ENCODE peak calls at places on chromosomes 5 and 9, in six cellular contexts. M is hepatocyte, I is lower leg skin, R is adrenal gland, H is right lobe of liver, L is psoas muscle. C is an unnamed sample.

GRCh38 chr5:96572864-96573512 is 89.2 kb upstream of the CAST start:
- DNase-seq in M (no peak), L (no peak), R (no peak), H (no peak), I (no peak), C (peak)

GRCh38 chr9:69637193-69637592 is 35.0 kb downstream of the APBA1 start:
- DNase-seq in M (no peak), H (no peak), L (no peak), I (no peak), R (no peak), C (no peak)

GRCh38 chr5:149210229-149210628 is 61.4 kb upstream of the AFAP1L1 start:
- DNase-seq in M (no peak), I (no peak), H (no peak), L (no peak), R (no peak), C (peak)

GRCh38 chr5:55151923-55152842 is 7.8 kb upstream of the GPX8 start:
- DNase-seq in M (no peak), H (no peak), L (no peak), R (no peak), I (peak), C (peak)

GRCh38 chr9:35746583-35746982 is 2.4 kb downstream of the GBA2 start:
- DNase-seq in I (no peak), M (peak), R (no peak), L (no peak), H (no peak), C (no peak)

GRCh38 chr9:7489018-7489417 is 310.6 kb downstream of the DMAC1 start:
- DNase-seq in I (no peak), H (peak), L (peak), M (no peak), R (no peak), C (no peak)

GRCh38 chr5:160929343-160929742 is 77.3 kb upstream of the ATP10B start:
- DNase-seq in R (no peak), M (no peak), L (no peak), H (no peak), I (no peak), C (no peak)

GRCh38 chr5:67495072-67495471 is 298.5 kb upstream of the CD180 start:
- DNase-seq in M (no peak), L (no peak), R (no peak), I (no peak), H (no peak), C (no peak)

GRCh38 chr5:20570486-20570885 is 582.5 kb upstream of the CDH18 start:
- DNase-seq in H (no peak), I (no peak), R (no peak), M (no peak), L (no peak), C (peak)

GRCh38 chr9:121776739-121777637 is 125.6 kb downstream of the DAB2IP start:
- DNase-seq in M (no peak), I (no peak), R (no peak), H (no peak), L (no peak), C (no peak)

GRCh38 chr9:75893096-75893495 is 2.6 kb downstream of the PCSK5 start:
- DNase-seq in R (no peak), M (no peak), H (no peak), I (no peak), L (no peak), C (no peak)
- H3K4me3 ChIP-seq in R (peak), M (peak), H (no peak), I (no peak), L (peak), C (no peak)

GRCh38 chr5:171667341-171668096 is 118.1 kb upstream of the SMIM23 start:
- DNase-seq in I (no peak), L (peak), R (no peak), H (no peak), M (peak), C (peak)
- TF ChIP-seq CTCF in I (no peak), L (no peak), R (no peak), H (no peak), M (no peak), C (peak)

GRCh38 chr5:7606840-7607453 is 211.0 kb downstream of the ADCY2 start:
- DNase-seq in M (no peak), H (no peak), R (no peak), I (no peak), L (no peak), C (no peak)
- H3K4me3 ChIP-seq in M (no peak), H (no peak), R (no peak), I (no peak), L (no peak), C (no peak)

DNA sequence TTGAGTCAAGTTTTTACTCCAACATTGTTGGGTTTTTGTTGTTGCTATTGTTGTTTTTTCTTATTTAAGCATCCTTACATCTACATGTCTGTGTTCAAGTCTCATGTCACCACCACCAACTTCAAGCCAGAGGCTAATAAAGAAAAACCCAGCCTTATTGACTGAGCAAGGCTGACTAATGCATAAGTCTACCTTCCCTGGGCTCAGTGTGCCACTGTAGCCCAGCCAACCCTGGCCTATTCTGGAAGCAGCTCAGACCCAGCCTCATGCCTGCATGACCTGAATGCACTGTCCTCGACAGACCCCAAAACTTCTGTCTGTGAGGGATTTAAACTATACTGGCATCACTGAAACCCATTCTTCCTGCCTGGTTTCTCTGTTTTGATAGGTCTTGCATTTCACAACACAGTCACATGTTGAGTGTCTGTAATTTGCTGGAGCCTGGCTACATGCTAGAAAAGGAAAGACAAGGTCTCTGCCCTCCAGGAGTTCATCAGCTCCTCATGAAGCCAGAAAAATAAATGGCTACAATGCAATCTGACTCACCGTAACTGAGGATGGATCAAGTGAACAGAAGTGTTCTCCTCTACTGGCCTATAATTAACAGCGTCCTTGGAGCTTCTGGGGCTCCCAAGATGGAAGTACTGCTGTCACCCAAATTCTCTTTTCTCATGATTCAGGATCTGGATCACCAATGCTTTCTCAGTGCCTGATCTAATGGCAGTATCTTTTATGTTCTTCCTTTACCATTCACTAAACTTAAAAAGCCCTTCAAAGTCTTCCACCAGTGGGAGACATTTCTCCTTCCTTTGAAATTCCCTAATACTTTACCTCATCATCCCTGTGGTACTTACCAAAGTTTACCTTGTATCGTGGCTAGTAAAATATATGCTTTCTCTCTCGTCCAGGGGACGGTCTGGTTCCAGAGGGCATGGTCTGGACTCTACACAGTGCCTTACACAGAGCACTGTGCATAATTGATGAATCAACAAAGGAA is 103.9 kb upstream of the IFNE start:
- DNase-seq in I (no peak), L (no peak), H (no peak), R (no peak), M (no peak), C (peak)
- TF ChIP-seq CTCF in I (no peak), L (no peak), H (no peak), R (no peak), M (no peak), C (peak)

DNA sequence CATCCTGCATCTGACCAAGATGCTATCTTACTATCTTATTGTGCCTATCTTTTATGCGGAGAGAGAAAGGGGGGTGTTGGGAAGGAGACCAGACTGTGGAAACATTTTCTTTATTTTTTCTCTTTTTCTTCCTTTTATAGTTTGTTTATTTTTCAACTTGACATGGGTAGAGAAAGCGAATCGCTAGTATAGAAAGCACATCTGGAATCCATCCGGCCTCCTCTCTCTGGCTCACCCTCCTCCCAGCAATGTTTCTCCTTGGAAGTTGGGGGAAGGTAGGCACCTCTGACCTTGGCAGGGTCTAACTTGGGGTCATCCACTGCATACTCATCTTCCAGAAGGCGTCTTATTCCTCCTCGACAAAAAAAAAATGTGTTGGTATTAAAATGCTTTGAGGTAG is 3.9 kb downstream of the S1PR3 start:
- DNase-seq in H (no peak), R (no peak), M (no peak), I (no peak), L (no peak), C (no peak)
- H3K4me3 ChIP-seq in H (no peak), R (peak), M (no peak), I (no peak), L (peak), C (no peak)

GRCh38 chr5:157471709-157472108 is 11.7 kb downstream of the NIPAL4 start:
- DNase-seq in R (no peak), H (no peak), L (no peak), M (peak), I (no peak), C (peak)

GRCh38 chr5:157470616-157471015 is 10.6 kb downstream of the NIPAL4 start:
- DNase-seq in L (no peak), R (no peak), H (no peak), M (no peak), I (no peak), C (no peak)

GRCh38 chr5:157468293-157468965 is 8.4 kb downstream of the NIPAL4 start:
- DNase-seq in M (no peak), I (no peak), L (no peak), H (no peak), R (no peak), C (no peak)

GRCh38 chr5:157469687-157470086 is 9.7 kb downstream of the NIPAL4 start:
- DNase-seq in L (no peak), R (no peak), M (no peak), H (no peak), I (no peak), C (no peak)

DNA sequence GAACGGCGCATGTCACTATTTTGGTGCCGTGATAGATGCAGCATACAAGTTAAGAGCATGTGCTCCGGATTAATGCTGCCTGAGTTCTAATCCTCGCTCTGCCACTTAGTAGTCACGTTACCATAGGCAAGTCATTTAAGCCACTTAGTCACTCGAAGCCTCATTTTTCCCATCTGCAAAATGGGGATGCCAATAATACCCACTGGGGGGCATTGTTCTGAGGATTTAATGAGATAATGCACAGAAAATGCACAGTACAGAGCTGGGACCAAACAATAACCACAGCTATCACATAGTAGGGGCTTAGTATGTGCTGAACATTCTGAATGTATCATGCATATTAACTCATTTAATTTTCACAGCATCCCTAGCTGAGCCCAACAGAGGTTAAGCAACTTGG is 9.1 kb downstream of the NIPAL4 start:
- DNase-seq in M (no peak), H (no peak), I (no peak), R (no peak), L (no peak), C (no peak)
- TF ChIP-seq CTCF in M (no peak), H (no peak), I (no peak), R (no peak), L (no peak), C (no peak)

DNA sequence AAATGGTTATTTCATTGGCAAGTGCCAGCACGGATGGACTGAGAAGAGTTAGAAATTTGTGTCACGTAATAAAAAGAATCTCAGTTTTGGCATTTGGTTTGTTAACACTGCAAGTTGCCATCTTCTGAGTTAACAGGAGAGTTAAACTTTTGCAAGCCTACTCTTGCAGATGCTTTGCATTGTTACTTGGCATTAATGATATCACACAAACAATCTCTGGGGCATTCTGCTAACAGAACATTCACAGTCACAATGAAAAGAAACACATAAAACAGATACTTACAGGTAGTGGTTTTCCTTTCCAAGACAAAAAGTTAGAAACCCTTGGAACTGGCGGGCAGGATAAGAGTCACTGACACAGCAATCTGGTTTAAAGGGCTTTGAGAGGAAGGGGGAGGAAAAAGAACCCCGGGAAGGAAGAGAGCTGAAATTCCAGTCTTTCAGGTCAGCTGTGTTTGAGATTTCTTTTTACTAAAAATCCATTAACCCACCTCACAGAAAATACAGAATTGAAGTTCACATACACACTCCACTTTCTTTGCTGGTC is 524 bp downstream of the FREM1 start:
- DNase-seq in L (no peak), I (no peak), M (peak), H (no peak), R (no peak), C (no peak)
- H3K4me3 ChIP-seq in L (peak), I (no peak), M (peak), H (peak), R (peak), C (no peak)

GRCh38 chr5:111117149-111117548 is 25.0 kb downstream of the WDR36 start:
- DNase-seq in H (no peak), I (no peak), R (no peak), L (no peak), M (no peak), C (no peak)
- TF ChIP-seq CTCF in H (no peak), I (no peak), R (no peak), L (no peak), M (no peak), C (no peak)

GRCh38 chr9:4689687-4690104 is 10.3 kb downstream of the CDC37L1 start:
- DNase-seq in M (no peak), I (no peak), R (no peak), H (no peak), L (no peak), C (no peak)

GRCh38 chr9:4686112-4686511 is 6.7 kb downstream of the CDC37L1 start:
- DNase-seq in L (no peak), H (no peak), M (no peak), I (no peak), R (no peak), C (no peak)

GRCh38 chr9:4684820-4685219 is 5.5 kb downstream of the CDC37L1 start:
- DNase-seq in L (no peak), M (no peak), I (no peak), H (no peak), R (no peak), C (no peak)

GRCh38 chr9:4689013-4689412 is 9.6 kb downstream of the CDC37L1 start:
- DNase-seq in I (no peak), R (no peak), H (no peak), M (no peak), L (no peak), C (no peak)

DNA sequence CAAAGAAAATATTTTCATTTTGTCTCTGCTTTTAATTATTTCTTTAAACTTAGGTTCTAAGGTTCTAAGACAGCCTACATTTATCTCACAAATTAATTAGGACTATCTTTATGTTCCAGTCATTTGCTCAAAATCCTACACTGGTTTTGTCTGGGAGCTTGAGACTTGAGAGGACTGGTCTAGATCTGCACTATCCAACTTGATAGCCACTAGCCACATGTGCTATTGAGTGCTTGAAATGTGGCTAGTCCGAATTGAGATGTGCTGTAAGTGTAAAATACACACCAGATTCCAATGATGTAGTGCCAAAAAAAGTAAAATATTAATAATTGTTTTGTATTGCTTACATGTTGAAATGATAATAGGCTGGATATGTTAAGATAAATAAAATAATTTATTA is 7.2 kb downstream of the CDC37L1 start:
- DNase-seq in R (no peak), L (no peak), I (no peak), M (no peak), H (no peak), C (no peak)
- H3K4me3 ChIP-seq in R (no peak), L (peak), I (no peak), M (no peak), H (no peak), C (no peak)

C was measured in fibroblast of pulmonary artery.